ENCODE peak calls at places on chromosomes 7 and 10, in four cellular contexts. W, S, V and M are unnamed samples.
A peak's percentile ranks its signal among the peaks of the same experiment; 100 is the strongest.

GRCh38 chr10:92760609-92761008 is 70.9 kb downstream of the HHEX start:
- DNase-seq in W (peak; percentile 25), S (no peak), V (no peak), M (no peak)

GRCh38 chr7:105776986-105777910 is 99.2 kb downstream of the ATXN7L1 start:
- DNase-seq in S (peak; percentile 52), V (peak; percentile 21), W (no peak), M (peak; percentile 23)

GRCh38 chr7:29606287-29606721 is 42.7 kb downstream of the PRR15 start:
- DNase-seq in W (no peak), S (peak; percentile 67), V (no peak), M (peak; percentile 70)

GRCh38 chr10:33032354-33033254 is 74.6 kb upstream of the ITGB1 start:
- DNase-seq in V (no peak), W (no peak), S (no peak), M (peak; percentile 85)

GRCh38 chr10:31100176-31100575 is 68.5 kb upstream of the ZNF438 start:
- DNase-seq in V (no peak), S (no peak), W (no peak), M (no peak)

GRCh38 chr10:13629116-13629515 is 42.4 kb downstream of the PRPF18 start:
- DNase-seq in W (no peak), S (no peak), V (peak; percentile 66), M (no peak)

GRCh38 chr10:124999433-125000365 is 57.8 kb downstream of the ZRANB1 start:
- DNase-seq in S (no peak), V (no peak), W (no peak), M (no peak)

GRCh38 chr7:28078036-28078901 is 102.3 kb downstream of the JAZF1 start:
- DNase-seq in W (peak; percentile 56), S (peak; percentile 47), V (no peak), M (peak; percentile 24)

GRCh38 chr10:131841131-131841661 is 59.6 kb upstream of the PPP2R2D start:
- DNase-seq in V (no peak), W (no peak), S (no peak), M (no peak)

GRCh38 chr10:91745086-91745831 is 53.0 kb upstream of the TNKS2 start:
- DNase-seq in V (no peak), S (peak; percentile 23), W (no peak), M (peak; percentile 55)

GRCh38 chr7:98956469-98956868 is 78.1 kb downstream of the TRRAP start:
- DNase-seq in S (no peak), V (no peak), W (no peak), M (no peak)

GRCh38 chr7:73971701-73972341 is 56.2 kb upstream of the ELN start:
- DNase-seq in V (no peak), S (peak; percentile 42), W (no peak), M (peak; percentile 25)

GRCh38 chr7:74554178-74554577 is 100.5 kb downstream of the GTF2IRD1 start:
- DNase-seq in W (no peak), S (no peak), V (no peak), M (no peak)

GRCh38 chr10:125038637-125039036 is 96.7 kb downstream of the ZRANB1 start:
- DNase-seq in W (peak; percentile 29), V (no peak), S (peak; percentile 28), M (no peak)

GRCh38 chr7:13946181-13946580 is 43.3 kb downstream of the ETV1 start:
- DNase-seq in S (no peak), V (no peak), W (no peak), M (no peak)

GRCh38 chr10:15784662-15785300 is 65.1 kb upstream of the ITGA8 start:
- DNase-seq in W (no peak), V (peak; percentile 37), S (no peak), M (no peak)

GRCh38 chr7:96996111-96996936 is 9.0 kb upstream of the DLX6 start:
- DNase-seq in V (peak; percentile 16), W (no peak), S (no peak), M (no peak)

DNA sequence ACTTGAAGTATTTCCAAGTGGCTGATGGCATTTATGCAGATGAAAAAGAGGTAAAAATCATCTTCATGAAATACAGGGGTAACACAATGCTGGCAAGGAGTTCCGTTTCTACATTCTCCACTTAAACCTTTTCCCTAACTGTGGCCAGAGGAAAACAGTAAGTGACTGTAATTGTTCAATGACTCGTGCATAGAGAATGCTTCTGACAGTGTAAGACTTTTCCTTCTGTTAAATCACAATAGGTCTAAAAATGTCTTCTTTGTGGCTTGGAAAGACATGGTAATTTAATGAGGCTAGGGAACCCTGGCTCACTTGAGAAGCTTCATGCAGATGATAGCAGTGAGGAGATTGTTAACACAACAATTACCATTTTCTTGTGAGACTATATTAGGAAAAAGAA is 50.3 kb upstream of the RSU1 start:
- DNase-seq in W (no peak), V (no peak), S (no peak), M (peak; percentile 50)
- H3K27ac ChIP-seq in W (no peak overlapping the region), V (no peak overlapping the region), S (no peak overlapping the region), M (no peak overlapping the region)

DNA sequence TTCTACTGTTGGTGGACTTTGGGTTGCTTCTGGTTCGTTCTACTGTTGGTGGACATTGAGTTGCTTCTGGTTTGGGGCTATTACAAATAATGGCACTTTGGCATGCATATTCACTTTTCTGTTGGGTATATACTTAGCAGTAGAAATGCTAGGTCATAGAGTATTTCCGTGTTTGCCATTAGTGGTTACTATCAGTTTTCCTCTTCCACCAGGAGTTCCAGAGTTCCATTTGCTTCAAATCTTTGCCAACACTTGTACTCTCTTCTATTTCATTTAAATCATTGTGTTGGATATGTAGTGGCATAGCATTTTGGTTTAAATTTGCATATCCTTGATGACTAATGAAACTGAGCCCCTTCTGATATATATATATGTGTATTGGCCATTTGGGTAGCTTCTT is 15.2 kb downstream of the UBE2D1 start:
- DNase-seq in W (no peak), V (no peak), S (no peak), M (no peak)
- H3K79me2 ChIP-seq in W (peaks cover 3% of the 10 kb centered on the region), V (no peaks in the 10 kb centered on the region), S (peaks cover 93% of the 10 kb centered on the region), M (peaks cover 57% of the 10 kb centered on the region)

GRCh38 chr7:21920931-21921330 is 24.8 kb downstream of the CDCA7L start:
- DNase-seq in S (no peak), V (no peak), W (no peak), M (no peak)

GRCh38 chr7:21922605-21923004 is 23.1 kb downstream of the CDCA7L start:
- DNase-seq in V (no peak), S (no peak), W (no peak), M (no peak)

GRCh38 chr7:21926448-21926847 is 19.3 kb downstream of the CDCA7L start:
- DNase-seq in V (no peak), W (no peak), S (no peak), M (no peak)

GRCh38 chr7:21927693-21928092 is 18.0 kb downstream of the CDCA7L start:
- DNase-seq in V (no peak), S (no peak), W (no peak), M (no peak)

DNA sequence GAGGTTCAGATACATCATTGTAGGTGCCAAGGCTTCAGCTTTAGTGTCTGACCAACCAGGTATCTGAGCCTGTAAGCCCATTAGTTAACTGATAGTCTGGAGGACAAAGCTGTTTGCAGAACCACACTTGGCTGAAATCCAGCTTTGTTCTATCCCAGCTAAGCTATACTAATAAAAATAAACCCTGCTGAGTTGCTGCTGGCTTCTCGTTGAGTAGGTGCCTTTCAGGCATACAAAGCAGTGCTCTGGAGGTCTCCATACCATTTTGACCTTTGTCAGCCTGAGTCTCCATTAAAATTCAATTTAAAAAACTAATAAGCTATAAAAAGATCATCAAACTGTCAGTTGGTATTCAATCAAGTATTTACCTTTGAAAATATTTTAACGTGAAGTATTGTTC is 22.0 kb downstream of the CDCA7L start:
- DNase-seq in S (no peak), V (no peak), W (no peak), M (no peak)
- H3K27ac ChIP-seq in S (no peak overlapping the region), V (no peak overlapping the region), W (no peak overlapping the region), M (no peak overlapping the region)

GRCh38 chr10:98154076-98154475 is 19.6 kb downstream of the R3HCC1L start:
- DNase-seq in S (no peak), V (no peak), W (no peak), M (no peak)
- H3K79me2 ChIP-seq in S (peaks cover 21% of the 10 kb centered on the region), V (peaks cover 3% of the 10 kb centered on the region), W (peaks cover 84% of the 10 kb centered on the region), M (peaks cover 79% of the 10 kb centered on the region)

DNA sequence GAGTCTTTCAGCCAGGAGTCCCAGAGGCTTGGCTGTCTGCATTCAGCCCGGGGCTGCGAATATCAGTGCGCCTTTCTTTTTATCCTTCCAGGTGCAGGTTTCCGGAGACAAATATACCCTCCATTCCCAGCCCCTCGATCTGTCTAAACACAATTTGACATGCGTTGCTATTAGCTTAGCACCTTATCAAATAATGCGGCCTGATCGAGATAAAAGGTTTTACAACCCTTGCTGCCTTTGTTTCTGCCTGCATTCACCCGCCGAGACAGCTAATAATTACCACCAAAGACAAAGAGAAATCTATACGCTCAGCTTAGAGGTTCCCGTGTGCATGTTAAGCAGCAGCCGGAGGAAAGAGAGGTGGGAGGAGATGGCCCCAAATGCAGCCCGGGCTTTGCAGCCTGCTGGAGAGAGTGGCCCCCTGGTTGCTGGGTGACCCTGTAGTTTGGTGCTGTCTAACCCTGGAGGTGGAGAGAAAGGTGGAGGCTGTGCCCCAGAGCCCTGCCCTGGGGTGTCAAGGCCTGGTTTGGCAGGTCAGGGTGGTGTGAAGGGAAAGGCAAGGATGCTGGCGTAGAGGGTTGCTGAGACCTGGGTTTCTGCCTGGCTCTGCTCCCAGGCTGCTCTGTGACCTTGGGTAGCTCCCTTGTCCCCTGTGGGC is 185.3 kb downstream of the RPS24 start:
- DNase-seq in S (no peak), W (no peak), V (no peak), M (no peak)
- H3K27ac ChIP-seq in S (no peak overlapping the region), W (no peak overlapping the region), V (no peak overlapping the region), M (no peak overlapping the region)

DNA sequence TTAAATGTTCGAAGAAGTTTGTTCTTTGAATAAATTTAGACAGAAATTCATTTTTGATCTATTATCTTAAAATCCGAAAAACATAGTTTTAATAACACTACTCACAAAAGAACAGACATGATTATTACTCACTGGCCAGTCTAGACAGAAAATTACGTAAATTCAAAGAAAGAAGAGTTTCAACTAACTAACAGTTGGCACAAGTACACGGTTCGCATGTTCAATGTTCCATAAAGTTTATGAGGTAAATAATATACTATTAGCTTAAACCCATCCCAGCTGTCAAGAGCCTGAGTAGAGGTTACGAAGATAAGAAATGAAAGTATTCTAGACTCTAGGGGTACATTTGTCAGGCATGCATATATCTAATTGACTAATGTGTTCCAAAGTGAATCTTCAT is 151.8 kb upstream of the ASAH2 start:
- DNase-seq in W (no peak), S (no peak), V (no peak), M (no peak)
- H3K79me2 ChIP-seq in W (no peaks in the 10 kb centered on the region), S (peaks cover 93% of the 10 kb centered on the region), V (peaks cover 2% of the 10 kb centered on the region), M (peaks cover 83% of the 10 kb centered on the region)

GRCh38 chr10:75773139-75773801 is 341.8 kb downstream of the LRMDA start:
- DNase-seq in V (no peak), W (no peak), S (no peak), M (no peak)
- H3K27ac ChIP-seq in V (no peak overlapping the region), W (no peak overlapping the region), S (peak overlapping the region; percentile 76), M (no peak overlapping the region)

DNA sequence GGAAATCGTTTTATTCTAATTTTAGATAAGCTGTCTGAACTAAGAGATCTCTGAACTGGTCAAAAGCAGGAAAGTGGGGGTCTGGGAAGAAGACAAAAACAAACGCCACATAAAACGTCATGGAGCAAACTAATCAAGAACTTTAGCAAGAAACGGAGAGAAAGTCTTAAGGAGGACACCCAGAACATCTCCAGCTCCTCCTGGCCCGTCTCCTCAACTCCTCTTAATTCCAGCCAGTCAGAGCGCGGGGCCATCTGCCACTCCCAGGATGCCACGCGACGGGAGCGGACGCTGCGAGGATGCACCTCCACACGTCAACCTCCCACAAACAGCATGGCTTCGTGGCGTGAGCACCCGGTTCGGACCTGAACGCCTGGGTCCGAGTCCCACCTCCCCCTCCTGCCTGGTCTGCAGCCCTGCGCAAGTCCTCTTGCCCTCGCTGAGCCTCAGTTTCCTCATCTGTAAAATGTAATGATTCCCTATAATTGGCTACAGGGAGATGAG is 598 bp downstream of the MMS19 start:
- DNase-seq in W (peak; percentile 84), S (peak; percentile 50), V (peak; percentile 51), M (peak; percentile 78)
- H3K79me2 ChIP-seq in W (peaks cover 52% of the 10 kb centered on the region), S (peaks cover 63% of the 10 kb centered on the region), V (peaks cover 17% of the 10 kb centered on the region), M (peaks cover 95% of the 10 kb centered on the region)